ENCODE peak calls at places on chromosomes 13 and 19, in seven cellular contexts. One of them, this sample, is unnamed.

GRCh38 chr19:35055715-35056179 is 14.2 kb downstream of the HPN start:
- DNase-seq in thoracic aorta: no peak
- DNase-seq in nephron progenitor cell: no peak
- DNase-seq in GM13976: peak
- DNase-seq in lower lobe of right lung: peak
- DNase-seq in adrenal gland: no peak
- DNase-seq in left lung: no peak
- DNase-seq in this sample: no peak

GRCh38 chr19:35109395-35110112 is 6.1 kb upstream of the FXYD3 start:
- DNase-seq in nephron progenitor cell: peak
- DNase-seq in adrenal gland: no peak
- DNase-seq in lower lobe of right lung: no peak
- DNase-seq in thoracic aorta: no peak
- DNase-seq in left lung: no peak
- DNase-seq in GM13976: no peak
- DNase-seq in this sample: no peak

GRCh38 chr19:15288146-15288963 is 44.0 kb downstream of the BRD4 start:
- DNase-seq in nephron progenitor cell: no peak
- DNase-seq in left lung: peak
- DNase-seq in lower lobe of right lung: no peak
- DNase-seq in GM13976: no peak
- DNase-seq in adrenal gland: no peak
- DNase-seq in thoracic aorta: no peak
- DNase-seq in this sample: no peak

GRCh38 chr19:47284324-47284899 is 9.7 kb downstream of the INAFM1 start:
- DNase-seq in lower lobe of right lung: no peak
- DNase-seq in thoracic aorta: no peak
- DNase-seq in nephron progenitor cell: peak
- DNase-seq in GM13976: peak
- DNase-seq in adrenal gland: no peak
- DNase-seq in left lung: no peak
- DNase-seq in this sample: peak

GRCh38 chr19:52923782-52924593 is 760 bp upstream of the ZNF888 start:
- DNase-seq in left lung: peak
- DNase-seq in nephron progenitor cell: no peak
- DNase-seq in GM13976: no peak
- DNase-seq in lower lobe of right lung: peak
- DNase-seq in adrenal gland: peak
- DNase-seq in thoracic aorta: peak
- DNase-seq in this sample: no peak

GRCh38 chr19:41263042-41263849 is 926 bp upstream of the HNRNPUL1 start:
- DNase-seq in adrenal gland: peak
- DNase-seq in GM13976: peak
- DNase-seq in nephron progenitor cell: peak
- DNase-seq in left lung: peak
- DNase-seq in lower lobe of right lung: peak
- DNase-seq in thoracic aorta: peak
- DNase-seq in this sample: peak

GRCh38 chr13:112095354-112095753 is 28.4 kb downstream of the SOX1 start:
- DNase-seq in lower lobe of right lung: no peak
- DNase-seq in adrenal gland: no peak
- DNase-seq in GM13976: no peak
- DNase-seq in nephron progenitor cell: no peak
- DNase-seq in thoracic aorta: no peak
- DNase-seq in left lung: no peak
- DNase-seq in this sample: no peak

GRCh38 chr13:51397262-51397933 is 55.4 kb downstream of the INTS6 start:
- DNase-seq in adrenal gland: peak
- DNase-seq in thoracic aorta: peak
- DNase-seq in left lung: no peak
- DNase-seq in lower lobe of right lung: no peak
- DNase-seq in GM13976: no peak
- DNase-seq in nephron progenitor cell: no peak
- DNase-seq in this sample: no peak

GRCh38 chr13:107067381-107067780 is 499.4 kb upstream of the ARGLU1 start:
- DNase-seq in thoracic aorta: no peak
- DNase-seq in nephron progenitor cell: no peak
- DNase-seq in lower lobe of right lung: no peak
- DNase-seq in adrenal gland: no peak
- DNase-seq in GM13976: no peak
- DNase-seq in left lung: no peak
- DNase-seq in this sample: no peak

GRCh38 chr19:13610042-13610691 is 103.9 kb upstream of the CACNA1A start:
- DNase-seq in left lung: no peak
- DNase-seq in adrenal gland: no peak
- DNase-seq in GM13976: no peak
- DNase-seq in nephron progenitor cell: no peak
- DNase-seq in lower lobe of right lung: no peak
- DNase-seq in thoracic aorta: no peak
- DNase-seq in this sample: no peak

GRCh38 chr13:71854401-71854800 is 12.6 kb downstream of the DACH1 start:
- DNase-seq in adrenal gland: no peak
- DNase-seq in nephron progenitor cell: no peak
- DNase-seq in lower lobe of right lung: no peak
- DNase-seq in GM13976: no peak
- DNase-seq in left lung: no peak
- DNase-seq in thoracic aorta: no peak
- DNase-seq in this sample: no peak

GRCh38 chr13:92716749-92717148 is 509.9 kb upstream of the GPC6 start:
- DNase-seq in adrenal gland: no peak
- DNase-seq in left lung: no peak
- DNase-seq in lower lobe of right lung: no peak
- DNase-seq in thoracic aorta: no peak
- DNase-seq in GM13976: no peak
- DNase-seq in nephron progenitor cell: no peak
- DNase-seq in this sample: no peak

GRCh38 chr19:41323430-41324125 is 13.6 kb downstream of the CCDC97 start:
- DNase-seq in nephron progenitor cell: peak
- DNase-seq in thoracic aorta: peak
- DNase-seq in left lung: peak
- DNase-seq in GM13976: no peak
- DNase-seq in lower lobe of right lung: no peak
- DNase-seq in adrenal gland: peak
- DNase-seq in this sample: no peak

DNA sequence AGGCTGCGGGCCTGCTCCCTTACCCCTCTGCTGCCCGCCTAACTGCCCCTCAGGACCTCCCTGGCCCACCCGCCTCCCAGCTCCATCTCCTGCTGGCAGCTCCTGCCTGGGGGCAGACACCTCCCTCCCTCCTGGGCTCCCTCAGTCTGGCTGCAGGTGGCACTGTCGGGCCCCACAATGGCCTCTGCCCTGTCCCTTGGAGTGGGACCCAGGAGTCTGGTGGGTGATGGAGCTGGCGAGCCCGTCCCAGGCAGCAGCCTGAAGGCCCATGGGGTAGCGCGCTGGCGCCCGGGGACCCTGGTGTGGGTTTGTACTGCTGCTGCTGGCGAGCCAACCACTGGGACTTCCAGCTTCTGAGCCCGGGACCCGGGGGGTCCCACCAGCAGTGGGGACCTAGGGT is 83.6 kb downstream of the KDM4B start:
- DNase-seq in thoracic aorta: no peak
- DNase-seq in left lung: peak
- DNase-seq in lower lobe of right lung: no peak
- DNase-seq in nephron progenitor cell: no peak
- DNase-seq in GM13976: no peak
- DNase-seq in adrenal gland: no peak
- DNase-seq in this sample: no peak
- TF ChIP-seq CTCF in thoracic aorta: no peak
- TF ChIP-seq CTCF in left lung: no peak
- TF ChIP-seq CTCF in lower lobe of right lung: no peak
- TF ChIP-seq CTCF in nephron progenitor cell: no peak
- TF ChIP-seq CTCF in GM13976: no peak
- TF ChIP-seq CTCF in adrenal gland: no peak
- TF ChIP-seq CTCF in this sample: no peak

DNA sequence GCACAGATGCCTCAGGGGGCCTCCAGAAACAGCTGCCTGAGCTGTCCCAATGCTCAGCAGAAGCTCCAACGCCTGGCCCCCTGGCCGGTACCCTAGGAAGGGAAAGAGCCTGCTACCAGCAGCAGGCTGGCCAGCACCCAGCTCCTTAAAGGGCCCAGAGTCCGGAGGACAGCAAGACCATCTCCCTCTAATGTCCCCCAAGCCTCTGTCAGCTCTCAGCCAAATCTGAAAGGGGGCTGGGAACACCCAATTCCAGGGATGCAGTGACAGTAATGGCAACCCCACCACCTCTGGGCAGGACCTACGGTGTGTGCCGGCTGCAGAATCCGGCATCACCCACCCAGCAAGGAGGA is 4.2 kb downstream of the PPP6R1 start:
- DNase-seq in lower lobe of right lung: no peak
- DNase-seq in adrenal gland: no peak
- DNase-seq in nephron progenitor cell: no peak
- DNase-seq in GM13976: no peak
- DNase-seq in thoracic aorta: no peak
- DNase-seq in left lung: no peak
- DNase-seq in this sample: no peak
- TF ChIP-seq CTCF in lower lobe of right lung: no peak
- TF ChIP-seq CTCF in adrenal gland: no peak
- TF ChIP-seq CTCF in nephron progenitor cell: no peak
- TF ChIP-seq CTCF in GM13976: no peak
- TF ChIP-seq CTCF in thoracic aorta: no peak
- TF ChIP-seq CTCF in left lung: no peak
- TF ChIP-seq CTCF in this sample: no peak

GRCh38 chr19:5893907-5894703 is 9.5 kb downstream of the NDUFA11 start:
- DNase-seq in thoracic aorta: no peak
- DNase-seq in adrenal gland: peak
- DNase-seq in GM13976: no peak
- DNase-seq in left lung: no peak
- DNase-seq in lower lobe of right lung: no peak
- DNase-seq in nephron progenitor cell: peak
- DNase-seq in this sample: no peak

GRCh38 chr19:5891572-5891937 is 12.0 kb downstream of the NDUFA11 start:
- DNase-seq in GM13976: no peak
- DNase-seq in adrenal gland: no peak
- DNase-seq in thoracic aorta: no peak
- DNase-seq in left lung: no peak
- DNase-seq in lower lobe of right lung: no peak
- DNase-seq in nephron progenitor cell: no peak
- DNase-seq in this sample: no peak

GRCh38 chr19:5892772-5893275 is 10.8 kb downstream of the NDUFA11 start:
- DNase-seq in left lung: no peak
- DNase-seq in nephron progenitor cell: no peak
- DNase-seq in lower lobe of right lung: no peak
- DNase-seq in GM13976: no peak
- DNase-seq in adrenal gland: no peak
- DNase-seq in thoracic aorta: no peak
- DNase-seq in this sample: no peak

GRCh38 chr19:5893296-5893903 is 10.2 kb downstream of the NDUFA11 start:
- DNase-seq in thoracic aorta: no peak
- DNase-seq in nephron progenitor cell: no peak
- DNase-seq in adrenal gland: no peak
- DNase-seq in GM13976: no peak
- DNase-seq in lower lobe of right lung: no peak
- DNase-seq in left lung: no peak
- DNase-seq in this sample: no peak

DNA sequence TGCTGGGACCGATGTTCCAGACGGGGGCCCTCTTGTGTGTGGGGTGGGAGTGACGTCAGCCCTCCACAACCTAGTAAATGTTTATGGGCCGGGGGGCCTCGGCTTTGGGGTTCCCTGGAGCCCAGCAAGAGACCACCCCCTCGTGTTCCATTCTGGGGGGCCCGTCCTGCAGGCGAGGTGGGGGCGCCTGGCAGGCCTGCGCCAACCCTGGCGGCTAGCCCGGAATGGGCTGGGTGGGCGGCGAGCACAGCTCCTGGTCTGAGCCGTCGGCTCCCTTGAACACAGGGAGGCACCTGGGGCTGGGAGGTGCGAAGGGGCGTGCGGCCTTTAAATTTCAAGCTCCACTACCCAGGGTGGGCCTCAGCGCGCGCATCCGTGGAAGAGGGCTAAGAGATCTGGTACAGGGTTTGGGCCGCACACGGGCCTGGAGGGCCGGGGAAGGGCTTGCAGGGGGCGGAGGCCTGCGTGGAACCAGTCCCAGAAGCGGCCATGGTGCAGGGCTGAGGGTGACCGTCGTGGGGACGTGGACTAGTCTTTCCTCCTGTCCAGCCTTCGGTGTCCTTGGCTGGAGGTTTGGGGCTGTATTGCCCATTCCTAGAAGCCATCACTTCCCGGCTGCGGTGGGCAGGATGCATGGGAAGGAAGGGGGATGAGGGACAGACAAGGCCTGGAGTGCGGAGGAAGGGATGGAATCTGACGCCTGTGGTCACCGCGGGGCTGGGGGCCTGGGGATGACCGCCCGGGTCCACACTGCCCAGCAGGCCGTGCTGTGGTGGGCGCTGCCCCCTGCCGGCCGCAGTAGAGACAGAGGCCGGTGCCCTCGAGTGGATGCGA is 11.4 kb downstream of the NDUFA11 start:
- DNase-seq in adrenal gland: no peak
- DNase-seq in GM13976: peak
- DNase-seq in lower lobe of right lung: peak
- DNase-seq in thoracic aorta: no peak
- DNase-seq in nephron progenitor cell: peak
- DNase-seq in left lung: peak
- DNase-seq in this sample: no peak
- TF ChIP-seq CTCF in adrenal gland: peak
- TF ChIP-seq CTCF in GM13976: peak
- TF ChIP-seq CTCF in lower lobe of right lung: peak
- TF ChIP-seq CTCF in thoracic aorta: peak
- TF ChIP-seq CTCF in nephron progenitor cell: peak
- TF ChIP-seq CTCF in left lung: peak
- TF ChIP-seq CTCF in this sample: peak

GRCh38 chr19:30664358-30665058 is 292.3 kb downstream of the ZNF536 start:
- DNase-seq in GM13976: no peak
- DNase-seq in thoracic aorta: no peak
- DNase-seq in lower lobe of right lung: no peak
- DNase-seq in left lung: no peak
- DNase-seq in adrenal gland: peak
- DNase-seq in nephron progenitor cell: no peak
- DNase-seq in this sample: no peak
- TF ChIP-seq CTCF in GM13976: no peak
- TF ChIP-seq CTCF in thoracic aorta: no peak
- TF ChIP-seq CTCF in lower lobe of right lung: no peak
- TF ChIP-seq CTCF in left lung: no peak
- TF ChIP-seq CTCF in adrenal gland: peak
- TF ChIP-seq CTCF in nephron progenitor cell: peak
- TF ChIP-seq CTCF in this sample: no peak

GRCh38 chr19:33705090-33705847 is 83.5 kb downstream of the CHST8 start:
- DNase-seq in nephron progenitor cell: no peak
- DNase-seq in thoracic aorta: no peak
- DNase-seq in adrenal gland: no peak
- DNase-seq in lower lobe of right lung: no peak
- DNase-seq in left lung: no peak
- DNase-seq in GM13976: no peak
- DNase-seq in this sample: no peak
- TF ChIP-seq CTCF in nephron progenitor cell: no peak
- TF ChIP-seq CTCF in thoracic aorta: no peak
- TF ChIP-seq CTCF in adrenal gland: no peak
- TF ChIP-seq CTCF in lower lobe of right lung: no peak
- TF ChIP-seq CTCF in left lung: no peak
- TF ChIP-seq CTCF in GM13976: no peak
- TF ChIP-seq CTCF in this sample: peak

This sample was measured in GM10248.